ENCODE peak calls at places on chromosomes 6 and 20, in six cellular contexts. P is OCI-LY7, A is cardiac muscle cell, X is right cardiac atrium, O is fibroblast of lung, M is left ventricle myocardium inferior. N is an unnamed sample.

GRCh38 chr6:21871831-21872230 is 278.3 kb downstream of the SOX4 start:
- DNase-seq in X (no peak), O (no peak), M (no peak), P (no peak), A (no peak), N (no peak)

GRCh38 chr6:29708432-29709177 is 14.6 kb upstream of the HLA-F start:
- DNase-seq in X (no peak), P (peak; percentile 47), M (no peak), A (no peak), O (no peak), N (no peak)

GRCh38 chr20:40279390-40279789 is 409.6 kb downstream of the MAFB start:
- DNase-seq in P (no peak), M (no peak), O (peak; percentile 88), A (peak; percentile 82), X (no peak), N (peak; percentile 34)

GRCh38 chr20:32999603-33000250 is 4.5 kb downstream of the SUN5 start:
- DNase-seq in P (no peak), O (no peak), A (peak; percentile 29), M (no peak), X (no peak), N (no peak)

GRCh38 chr6:96032646-96033045 is 16.9 kb downstream of the FUT9 start:
- DNase-seq in O (no peak), P (no peak), X (no peak), A (no peak), M (no peak), N (no peak)

GRCh38 chr20:53265304-53265875 is 293.2 kb downstream of the TSHZ2 start:
- DNase-seq in A (no peak), O (no peak), X (no peak), M (no peak), P (no peak), N (no peak)

GRCh38 chr6:26295691-26296555 is 69.1 kb upstream of the BTN3A2 start:
- DNase-seq in O (peak; percentile 90), A (peak; percentile 70), M (no peak), P (no peak), X (no peak), N (peak; percentile 53)

GRCh38 chr6:163263196-163263595 is 151.3 kb upstream of the QKI start:
- DNase-seq in M (peak; percentile 43), A (peak; percentile 37), P (no peak), X (peak; percentile 65), O (no peak), N (no peak)

GRCh38 chr20:33183292-33183691 is 15.3 kb downstream of the BPIFA2 start:
- DNase-seq in X (no peak), P (no peak), O (no peak), A (no peak), M (no peak), N (no peak)

GRCh38 chr6:15305909-15306308 is 60.0 kb downstream of the JARID2 start:
- DNase-seq in A (no peak), M (no peak), O (no peak), P (no peak), X (no peak), N (no peak)

GRCh38 chr6:22600059-22600458 is 30.7 kb downstream of the HDGFL1 start:
- DNase-seq in A (no peak), O (peak; percentile 8), M (no peak), P (no peak), X (no peak), N (no peak)

GRCh38 chr6:45946352-45946751 is 69.3 kb downstream of the CLIC5 start:
- DNase-seq in O (peak; percentile 90), M (no peak), P (no peak), A (peak; percentile 90), X (peak; percentile 57), N (peak; percentile 61)

GRCh38 chr6:28597924-28598323 is 72.2 kb downstream of the GPX5 start:
- DNase-seq in M (no peak), A (no peak), X (no peak), P (no peak), O (no peak), N (no peak)

GRCh38 chr20:22583773-22584629 is at the start of gene FOXA2:
- DNase-seq in A (no peak), M (no peak), X (no peak), O (no peak), P (no peak), N (peak; percentile 60)

GRCh38 chr20:57124346-57124745 is 142.1 kb downstream of the BMP7 start:
- DNase-seq in M (no peak), P (no peak), A (no peak), X (no peak), O (no peak), N (peak; percentile 33)

GRCh38 chr6:39724787-39725631 is at the start of gene KIF6:
- DNase-seq in M (peak; percentile 90), A (peak; percentile 95), O (peak; percentile 85), P (peak; percentile 84), X (peak; percentile 95), N (peak; percentile 45)

GRCh38 chr20:57060407-57061057 is 205.9 kb downstream of the BMP7 start:
- DNase-seq in M (no peak), A (no peak), P (no peak), X (no peak), O (no peak), N (no peak)

GRCh38 chr6:24797596-24798216 is 1.0 kb downstream of the ARMH2 start:
- DNase-seq in X (no peak), M (no peak), O (no peak), P (no peak), A (peak; percentile 21), N (no peak)

GRCh38 chr6:37696841-37697735 is 595 bp downstream of the MDGA1 start:
- DNase-seq in P (no peak), O (no peak), A (peak; percentile 22), M (peak; percentile 27), X (no peak), N (peak; percentile 44)

GRCh38 chr6:33205172-33206026 is 944 bp downstream of the HSD17B8 start:
- DNase-seq in A (no peak), O (no peak), X (no peak), P (peak; percentile 54), M (no peak), N (no peak)

GRCh38 chr6:335572-335971 is 43.3 kb downstream of the DUSP22 start:
- DNase-seq in X (no peak), O (no peak), M (peak; percentile 11), P (no peak), A (no peak), N (no peak)

GRCh38 chr6:89298680-89299450 is 16.2 kb downstream of the GABRR2 start:
- DNase-seq in P (no peak), X (no peak), M (no peak), A (peak; percentile 47), O (peak; percentile 92), N (peak; percentile 89)

GRCh38 chr20:58349586-58349985 is 39.4 kb upstream of the VAPB start:
- DNase-seq in X (no peak), M (no peak), A (peak; percentile 43), P (no peak), O (peak; percentile 79), N (peak; percentile 57)

GRCh38 chr20:33839591-33839990 is 28.4 kb downstream of the CHMP4B start:
- DNase-seq in A (no peak), O (no peak), X (peak; percentile 35), M (peak; percentile 66), P (no peak), N (no peak)

GRCh38 chr6:163630991-163631390 is 216.5 kb downstream of the QKI start:
- DNase-seq in X (no peak), O (no peak), P (no peak), A (no peak), M (no peak), N (no peak)

GRCh38 chr6:155177369-155177961 is 86.3 kb upstream of the CLDN20 start:
- DNase-seq in X (no peak), M (no peak), O (peak; percentile 85), P (peak; percentile 86), A (peak; percentile 85), N (peak; percentile 79)

GRCh38 chr20:51372176-51372803 is 170.2 kb downstream of the NFATC2 start:
- DNase-seq in O (peak; percentile 71), M (peak; percentile 59), P (peak; percentile 81), X (peak; percentile 65), A (peak; percentile 78), N (peak; percentile 67)

GRCh38 chr6:46051962-46052361 is 36.3 kb upstream of the CLIC5 start:
- DNase-seq in P (no peak), A (peak; percentile 74), O (peak; percentile 3), X (no peak), M (no peak), N (no peak)

GRCh38 chr6:149046822-149047246 is 270.7 kb upstream of the TAB2 start:
- DNase-seq in O (no peak), M (no peak), P (peak; percentile 45), X (no peak), A (no peak), N (no peak)
- H3K27ac ChIP-seq in O (no peak overlapping the region), M (no peak overlapping the region), P (no peak overlapping the region), X (no peak overlapping the region), A (no peak overlapping the region), N (no peak overlapping the region)

DNA sequence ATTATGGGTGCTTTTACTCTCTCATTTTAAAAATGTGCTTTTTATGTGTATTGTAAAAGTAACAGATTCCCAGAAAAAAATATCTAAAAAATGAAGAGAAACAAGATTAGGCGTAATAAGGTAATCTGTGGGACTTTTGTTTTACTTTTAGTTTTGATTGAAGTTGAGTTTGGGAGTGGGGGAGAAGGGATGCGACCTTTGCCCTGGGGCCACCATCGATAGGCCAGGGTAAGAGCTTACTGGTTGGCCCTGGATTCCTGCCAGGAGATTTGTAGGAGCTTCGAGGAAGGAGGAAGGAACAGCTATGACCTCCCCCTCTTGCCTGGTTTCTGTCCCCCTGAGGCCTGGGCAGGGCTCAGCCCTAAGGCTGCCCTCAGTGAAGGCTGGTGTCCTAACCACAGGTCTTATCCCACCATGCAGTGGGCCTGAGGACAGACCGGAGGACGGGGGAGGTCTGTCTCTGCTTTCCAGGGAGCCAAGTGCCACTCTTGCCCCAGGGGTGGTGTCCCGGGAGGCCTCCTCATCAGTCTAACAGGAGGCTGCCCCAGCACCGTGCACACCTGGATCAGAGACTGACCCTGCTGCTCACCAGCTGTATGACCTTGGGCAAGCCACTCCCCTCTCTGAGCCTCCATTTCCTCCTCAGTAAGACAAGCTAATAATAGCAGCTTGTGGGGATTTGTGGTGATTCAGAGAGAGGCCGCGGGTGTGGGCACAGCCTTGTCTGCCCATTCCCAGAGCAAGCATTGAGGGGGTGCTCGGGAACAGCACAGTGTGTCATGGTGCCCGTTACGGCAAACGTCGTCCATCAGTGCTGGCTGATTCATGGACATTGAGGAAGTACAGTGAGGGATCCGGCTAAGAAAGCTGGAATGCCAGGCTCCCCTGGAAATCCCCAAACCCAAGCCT is 21.2 kb downstream of the TGM2 start:
- DNase-seq in A (peak; percentile 60), P (no peak), X (peak; percentile 61), O (peak; percentile 70), M (no peak), N (peak; percentile 81)
- H3K4me3 ChIP-seq in A (no peak overlapping the region), P (no peak overlapping the region), X (no peak overlapping the region), O (no peak overlapping the region), M (no peak overlapping the region), N (peak overlapping the region; percentile 26)

DNA sequence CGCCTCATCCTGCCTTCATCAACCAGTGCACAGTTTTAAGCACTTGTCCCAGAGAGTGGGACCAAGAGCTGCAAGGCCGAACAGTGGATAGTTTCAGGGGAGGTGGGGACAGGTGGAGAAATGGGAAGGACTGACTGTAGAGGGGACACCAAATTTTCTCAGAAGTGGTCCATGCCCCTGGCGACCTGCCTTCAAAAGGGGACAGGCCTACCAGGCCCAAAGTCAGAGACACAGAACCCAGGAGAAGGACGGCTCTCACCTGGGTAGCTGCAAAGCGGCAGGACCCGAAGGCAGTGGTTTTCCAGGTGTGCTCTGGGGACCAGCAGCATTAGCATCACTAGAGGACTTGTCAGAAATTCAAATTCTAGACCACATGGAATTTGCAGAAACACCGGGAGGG is 5.8 kb downstream of the TFEB start:
- DNase-seq in X (no peak), M (no peak), P (no peak), O (no peak), A (no peak), N (no peak)
- H3K4me1 ChIP-seq in X (peaks cover 35% of the 10 kb centered on the region), M (peaks cover 93% of the 10 kb centered on the region), P (peaks cover 92% of the 10 kb centered on the region), O (peaks cover 3% of the 10 kb centered on the region), A (peaks cover 21% of the 10 kb centered on the region), N (peaks cover 3% of the 10 kb centered on the region)

GRCh38 chr6:106118835-106119443 is 32.8 kb downstream of the PRDM1 start:
- DNase-seq in M (no peak), P (no peak), O (no peak), A (no peak), X (no peak), N (no peak)
- H3K27ac ChIP-seq in M (no peak overlapping the region), P (no peak overlapping the region), O (no peak overlapping the region), A (no peak overlapping the region), X (no peak overlapping the region), N (no peak overlapping the region)